ENCODE peak calls at places on chromosome 15, in eight cellular contexts. I, J, S, L, P, Y, O and Z are unnamed samples.

GRCh38 chr15:36335211-36335610 is 244.2 kb upstream of the CDIN1 start:
- DNase-seq in L (no peak), I (no peak), Y (no peak), P (no peak), O (no peak), S (no peak), J (no peak), Z (no peak)

GRCh38 chr15:83700082-83700481 is 46.2 kb downstream of the ADAMTSL3 start:
- DNase-seq in J (no peak), Y (no peak), L (peak; percentile 39), S (no peak), O (no peak), I (no peak), P (no peak), Z (no peak)

GRCh38 chr15:32706704-32707103 is 11.1 kb upstream of the GREM1 start:
- DNase-seq in S (no peak), P (no peak), Y (no peak), O (no peak), J (no peak), L (no peak), I (no peak), Z (no peak)

GRCh38 chr15:30943654-30944335 is 40.1 kb downstream of the FAN1 start:
- DNase-seq in S (no peak), J (no peak), L (no peak), P (no peak), I (no peak), Y (no peak), O (no peak), Z (no peak)

GRCh38 chr15:74783808-74784175 is 1.9 kb downstream of the CSK start:
- DNase-seq in O (no peak), L (no peak), I (no peak), J (no peak), P (no peak), Y (no peak), S (no peak), Z (no peak)

GRCh38 chr15:34976743-34977142 is 7.2 kb upstream of the AQR start:
- DNase-seq in J (no peak), Y (no peak), I (no peak), P (no peak), L (no peak), S (no peak), O (no peak), Z (no peak)

GRCh38 chr15:37102315-37103021 is 2.1 kb upstream of the MEIS2 start:
- DNase-seq in P (no peak), S (no peak), I (no peak), J (no peak), L (no peak), O (no peak), Y (no peak), Z (no peak)

GRCh38 chr15:44489464-44489863 is 47.5 kb upstream of the EIF3J start:
- DNase-seq in O (no peak), S (peak; percentile 62), P (peak; percentile 37), I (no peak), J (no peak), Y (no peak), L (no peak), Z (no peak)

GRCh38 chr15:91552555-91552954 is 301.0 kb upstream of the SLCO3A1 start:
- DNase-seq in Y (no peak), J (no peak), O (no peak), P (no peak), S (no peak), L (no peak), I (no peak), Z (no peak)

GRCh38 chr15:72923304-72923703 is 129.0 kb upstream of the NEO1 start:
- DNase-seq in S (no peak), I (no peak), O (no peak), L (no peak), Y (no peak), P (no peak), J (no peak), Z (no peak)

GRCh38 chr15:93027413-93027812 is 61.6 kb downstream of the RGMA start:
- DNase-seq in P (no peak), S (no peak), L (no peak), I (no peak), Y (no peak), J (no peak), O (no peak), Z (no peak)

GRCh38 chr15:72182673-72183072 is 14.9 kb downstream of the GRAMD2A start:
- DNase-seq in P (no peak), L (no peak), O (no peak), S (no peak), I (no peak), J (no peak), Y (no peak), Z (no peak)

GRCh38 chr15:75517233-75517632 is 61.9 kb downstream of the PTPN9 start:
- DNase-seq in O (no peak), J (no peak), S (no peak), Y (no peak), I (no peak), P (no peak), L (no peak), Z (no peak)

GRCh38 chr15:81531141-81531592 is 157.2 kb upstream of the TMC3 start:
- DNase-seq in I (no peak), P (no peak), S (peak; percentile 9), O (no peak), J (no peak), Y (no peak), L (peak; percentile 30), Z (no peak)

GRCh38 chr15:98501632-98502031 is 146.7 kb upstream of the IGF1R start:
- DNase-seq in I (no peak), O (no peak), L (no peak), P (no peak), Y (no peak), J (no peak), S (no peak), Z (peak; percentile 0)

GRCh38 chr15:31346367-31347066 is 19.9 kb downstream of the KLF13 start:
- DNase-seq in J (no peak), O (no peak), S (no peak), Y (no peak), L (no peak), I (no peak), P (no peak), Z (no peak)

GRCh38 chr15:82663186-82663600 is 16.0 kb upstream of the CPEB1 start:
- DNase-seq in O (peak; percentile 25), J (no peak), P (peak; percentile 9), S (no peak), L (peak; percentile 57), I (peak; percentile 57), Y (peak; percentile 22), Z (no peak)

GRCh38 chr15:74352393-74352910 is 15.0 kb downstream of the CYP11A1 start:
- DNase-seq in P (no peak), S (no peak), O (no peak), J (no peak), I (no peak), Y (no peak), L (no peak), Z (no peak)

GRCh38 chr15:73685561-73685960 is 1.4 kb downstream of the CD276 start:
- DNase-seq in S (no peak), P (no peak), L (no peak), I (no peak), Y (no peak), O (no peak), J (no peak), Z (no peak)

GRCh38 chr15:67777773-67778172 is 47.5 kb upstream of the SKOR1 start:
- DNase-seq in I (no peak), S (no peak), O (no peak), Y (no peak), J (no peak), L (no peak), P (no peak), Z (no peak)

GRCh38 chr15:41908681-41909461 is 15.0 kb upstream of the SPTBN5 start:
- DNase-seq in Y (peak; percentile 34), J (no peak), S (no peak), I (no peak), O (no peak), L (no peak), P (no peak), Z (no peak)

GRCh38 chr15:56038015-56038414 is 44.6 kb upstream of the NEDD4 start:
- DNase-seq in S (no peak), L (no peak), J (no peak), I (no peak), P (no peak), O (no peak), Y (no peak), Z (no peak)

GRCh38 chr15:59315914-59316428 is 56.7 kb downstream of the MYO1E start:
- DNase-seq in I (no peak), O (no peak), J (no peak), S (no peak), P (no peak), L (no peak), Y (peak; percentile 11), Z (peak; percentile 77)

GRCh38 chr15:76340802-76341365 is 4.3 kb downstream of the ISL2 start:
- DNase-seq in P (no peak), J (no peak), Y (peak; percentile 29), L (no peak), O (peak; percentile 62), S (no peak), I (peak; percentile 57), Z (no peak)

GRCh38 chr15:39628131-39628482 is 47.2 kb downstream of the THBS1 start:
- DNase-seq in P (no peak), S (no peak), Y (no peak), L (no peak), J (no peak), I (no peak), O (no peak), Z (no peak)

GRCh38 chr15:55224892-55225291 is 28.2 kb upstream of the RSL24D1 start:
- DNase-seq in Y (no peak), P (no peak), L (no peak), I (no peak), O (no peak), S (no peak), J (no peak), Z (no peak)

GRCh38 chr15:85412956-85413854 is 32.8 kb downstream of the AKAP13 start:
- DNase-seq in L (peak; percentile 65), J (peak; percentile 75), Y (no peak), O (peak; percentile 77), P (peak; percentile 60), I (peak; percentile 65), S (peak; percentile 46), Z (peak; percentile 50)

GRCh38 chr15:40252438-40253178 is 13.7 kb downstream of the PAK6 start:
- DNase-seq in P (no peak), I (no peak), J (no peak), S (no peak), O (peak; percentile 61), Y (peak; percentile 49), L (no peak), Z (peak; percentile 62)